ENCODE peak calls at places on chromosomes 2 and 18, in ten cellular contexts. A is esophagus squamous epithelium, W is MV-4-11, M is HT1080, T is AG09319, Z is astrocyte, H is cardiac muscle cell, B is anterior cingulate cortex, S is left cardiac atrium, U is EL. X is an unnamed sample.

GRCh38 chr2:23292024-23292423 is 93.0 kb upstream of the KLHL29 start:
- DNase-seq in A (no peak), W (no peak), M (no peak), T (no peak), Z (no peak), H (no peak), B (no peak), S (no peak), U (no peak), X (no peak)

GRCh38 chr2:224126001-224126400 is 86.9 kb upstream of the SERPINE2 start:
- DNase-seq in A (no peak), W (no peak), M (no peak), T (no peak), Z (no peak), H (no peak), B (no peak), S (peak), U (no peak), X (no peak)

GRCh38 chr18:27843783-27844415 is 333.0 kb downstream of the CDH2 start:
- DNase-seq in A (no peak), W (no peak), M (peak), T (no peak), Z (peak), H (peak), B (no peak), S (no peak), U (peak), X (no peak)

GRCh38 chr2:166417669-166418068 is 41.9 kb upstream of the SCN9A start:
- DNase-seq in A (no peak), W (peak), M (peak), T (no peak), Z (peak), H (peak), B (no peak), S (no peak), U (peak), X (no peak)

GRCh38 chr2:27071990-27072830 is 756 bp upstream of the OST4 start:
- DNase-seq in A (no peak), W (no peak), M (peak), T (no peak), Z (peak), H (peak), B (peak), S (peak), U (peak), X (peak)

GRCh38 chr2:1487758-1488715 is 74.8 kb downstream of the TPO start:
- DNase-seq in A (no peak), W (no peak), M (no peak), T (no peak), Z (no peak), H (no peak), B (no peak), S (no peak), U (no peak), X (peak)

GRCh38 chr2:1730047-1730937 is 14.0 kb downstream of the PXDN start:
- DNase-seq in A (no peak), W (no peak), M (no peak), T (peak), Z (peak), H (peak), B (no peak), S (no peak), U (peak), X (no peak)

GRCh38 chr2:144583741-144584453 is 64.0 kb upstream of the ZEB2 start:
- DNase-seq in A (no peak), W (no peak), M (peak), T (peak), Z (peak), H (peak), B (no peak), S (no peak), U (peak), X (no peak)

GRCh38 chr2:2291500-2292260 is 39.4 kb downstream of the MYT1L start:
- DNase-seq in A (no peak), W (no peak), M (peak), T (no peak), Z (no peak), H (no peak), B (no peak), S (no peak), U (no peak), X (no peak)

GRCh38 chr18:49061239-49061905 is 110.6 kb upstream of the SMAD7 start:
- DNase-seq in A (no peak), W (no peak), M (no peak), T (no peak), Z (no peak), H (no peak), B (no peak), S (no peak), U (no peak), X (no peak)

GRCh38 chr2:121479882-121480522 is 50.7 kb upstream of the RNU4ATAC start:
- DNase-seq in A (no peak), W (no peak), M (no peak), T (no peak), Z (peak), H (peak), B (no peak), S (no peak), U (no peak), X (no peak)

GRCh38 chr2:39697480-39697879 is 31.8 kb downstream of the TMEM178A start:
- DNase-seq in A (no peak), W (no peak), M (no peak), T (no peak), Z (peak), H (no peak), B (no peak), S (peak), U (no peak), X (no peak)

GRCh38 chr2:208319403-208319802 is 53.3 kb downstream of the PIKFYVE start:
- DNase-seq in A (no peak), W (no peak), M (no peak), T (no peak), Z (peak), H (peak), B (no peak), S (no peak), U (peak), X (no peak)

GRCh38 chr18:36386150-36386920 is 88.8 kb downstream of the FHOD3 start:
- DNase-seq in A (no peak), W (no peak), M (peak), T (no peak), Z (no peak), H (no peak), B (no peak), S (no peak), U (no peak), X (no peak)

GRCh38 chr2:59184281-59185020 is 943.3 kb upstream of the FANCL start:
- DNase-seq in A (no peak), W (peak), M (peak), T (no peak), Z (no peak), H (peak), B (no peak), S (no peak), U (no peak), X (no peak)

GRCh38 chr2:71928734-71929481 is 218.8 kb downstream of the CYP26B1 start:
- DNase-seq in A (no peak), W (no peak), M (no peak), T (no peak), Z (no peak), H (no peak), B (no peak), S (no peak), U (no peak), X (no peak)